ENCODE peak calls at places on chromosomes 6 and 20, in ten cellular contexts. M is sigmoid colon, H is upper lobe of right lung, X is GM23248, L is endodermal cell, Q is heart left ventricle, W is fibroblast of lung, T is PC-9, Y is hepatocyte, A is spleen. F is an unnamed sample.

GRCh38 chr6:16244869-16245451 is 6.6 kb downstream of the GMPR start:
- DNase-seq in W (peak), L (no peak), X (no peak), Q (no peak), Y (no peak), T (no peak), H (no peak), M (no peak), A (no peak), F (peak)

GRCh38 chr6:35473075-35473848 is 5.1 kb downstream of the RPL10A start:
- DNase-seq in L (peak), W (no peak), M (no peak), T (no peak), H (no peak), Y (no peak), A (no peak), X (no peak), Q (no peak), F (no peak)

GRCh38 chr6:92559002-92559401 is 860.4 kb downstream of the EPHA7 start:
- DNase-seq in M (no peak), A (no peak), T (no peak), H (no peak), W (no peak), Q (no peak), Y (no peak), X (no peak), L (no peak), F (no peak)

GRCh38 chr20:22583773-22584629 is at the start of gene FOXA2:
- DNase-seq in Q (no peak), H (peak), M (no peak), T (no peak), W (no peak), X (no peak), L (peak), Y (peak), A (no peak), F (no peak)

GRCh38 chr6:55997223-55997874 is 122.0 kb upstream of the BMP5 start:
- DNase-seq in L (no peak), Y (no peak), X (no peak), H (no peak), M (no peak), W (no peak), A (no peak), T (no peak), Q (no peak), F (no peak)

GRCh38 chr6:16690244-16691142 is 70.8 kb downstream of the ATXN1 start:
- DNase-seq in Q (no peak), W (peak), X (peak), T (peak), Y (no peak), A (no peak), L (no peak), M (no peak), H (no peak), F (no peak)

GRCh38 chr6:168279403-168279935 is 40.1 kb downstream of the DACT2 start:
- DNase-seq in Q (no peak), L (no peak), H (no peak), X (no peak), W (no peak), T (no peak), Y (no peak), M (no peak), A (peak), F (no peak)

GRCh38 chr20:41145821-41146620 is 8.7 kb downstream of the PLCG1 start:
- DNase-seq in A (peak), H (peak), T (no peak), Y (no peak), M (peak), L (no peak), X (peak), W (no peak), Q (peak), F (peak)

GRCh38 chr20:32622585-32623468 is 37.7 kb upstream of the NOL4L start:
- DNase-seq in M (no peak), Q (no peak), A (no peak), L (no peak), T (no peak), W (no peak), Y (no peak), X (no peak), H (no peak), F (no peak)

GRCh38 chr6:126077810-126078791 is 91.8 kb downstream of the TRMT11 start:
- DNase-seq in W (no peak), H (no peak), T (no peak), M (peak), A (no peak), Y (no peak), Q (no peak), L (no peak), X (peak), F (no peak)

GRCh38 chr20:50336631-50337030 is 146.0 kb downstream of the CEBPB start:
- DNase-seq in X (peak), A (no peak), M (no peak), L (no peak), Y (no peak), W (peak), H (no peak), T (no peak), Q (no peak), F (no peak)

GRCh38 chr20:50333131-50333530 is 142.5 kb downstream of the CEBPB start:
- DNase-seq in M (peak), A (peak), T (no peak), Y (no peak), H (no peak), W (no peak), X (no peak), L (no peak), Q (no peak), F (no peak)

GRCh38 chr20:50335866-50336265 is 145.2 kb downstream of the CEBPB start:
- DNase-seq in M (no peak), Y (no peak), H (no peak), L (no peak), W (no peak), T (no peak), X (peak), Q (no peak), A (no peak), F (no peak)

GRCh38 chr20:50333856-50334255 is 143.2 kb downstream of the CEBPB start:
- DNase-seq in X (peak), W (peak), Q (no peak), L (no peak), Y (no peak), A (peak), H (no peak), M (peak), T (peak), F (no peak)

DNA sequence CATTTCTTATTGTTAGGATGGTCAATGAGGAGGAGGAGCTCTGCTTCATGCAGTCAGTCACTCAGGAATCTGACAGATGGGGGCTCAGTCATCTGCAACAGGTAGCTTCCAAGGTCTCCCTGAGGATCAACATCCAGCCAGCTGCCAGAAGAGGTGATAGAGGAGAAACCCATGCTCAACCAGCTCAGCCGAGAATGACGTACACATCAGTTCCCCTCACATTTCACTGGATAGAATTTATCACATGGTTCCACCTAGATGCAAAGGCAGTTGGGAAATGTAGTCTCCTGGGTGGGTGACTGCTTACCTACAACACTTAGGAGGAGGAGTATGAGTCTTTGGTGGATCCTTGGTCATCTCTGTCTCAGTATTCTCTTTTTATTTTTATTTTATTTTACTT is 144.5 kb downstream of the CEBPB start:
- DNase-seq in Q (no peak), Y (peak), L (peak), W (peak), X (peak), H (no peak), A (peak), M (peak), T (peak), F (no peak)
- H3K27ac ChIP-seq in Q (no peak), Y (no peak), L (no peak), W (peak), X (peak), H (no peak), A (no peak), M (no peak), T (peak), F (no peak)

GRCh38 chr20:60950547-60950946 is 301.5 kb upstream of the CDH4 start:
- DNase-seq in H (no peak), Q (no peak), W (no peak), Y (no peak), X (no peak), T (no peak), L (no peak), M (no peak), A (no peak), F (peak)
- H3K27ac ChIP-seq in H (no peak), Q (no peak), W (no peak), Y (no peak), X (no peak), T (no peak), L (no peak), M (no peak), A (no peak), F (no peak)

GRCh38 chr6:42441661-42442081 is 10.1 kb downstream of the TRERF1 start:
- DNase-seq in T (no peak), M (no peak), Q (no peak), W (peak), Y (peak), L (peak), X (no peak), A (no peak), H (no peak), F (no peak)
- H3K27ac ChIP-seq in T (no peak), M (peak), Q (peak), W (peak), Y (peak), L (peak), X (no peak), A (peak), H (peak), F (no peak)

GRCh38 chr6:153328194-153328593 is 197.1 kb upstream of the RGS17 start:
- DNase-seq in X (no peak), A (no peak), L (no peak), M (no peak), H (no peak), W (no peak), T (no peak), Y (no peak), Q (no peak), F (no peak)

GRCh38 chr6:153334121-153334520 is 203.0 kb upstream of the RGS17 start:
- DNase-seq in Y (no peak), L (no peak), W (no peak), Q (no peak), M (no peak), X (no peak), A (no peak), H (no peak), T (no peak), F (no peak)
- H3K27ac ChIP-seq in Y (no peak), L (no peak), W (no peak), Q (no peak), M (no peak), X (no peak), A (no peak), H (no peak), T (no peak), F (no peak)

DNA sequence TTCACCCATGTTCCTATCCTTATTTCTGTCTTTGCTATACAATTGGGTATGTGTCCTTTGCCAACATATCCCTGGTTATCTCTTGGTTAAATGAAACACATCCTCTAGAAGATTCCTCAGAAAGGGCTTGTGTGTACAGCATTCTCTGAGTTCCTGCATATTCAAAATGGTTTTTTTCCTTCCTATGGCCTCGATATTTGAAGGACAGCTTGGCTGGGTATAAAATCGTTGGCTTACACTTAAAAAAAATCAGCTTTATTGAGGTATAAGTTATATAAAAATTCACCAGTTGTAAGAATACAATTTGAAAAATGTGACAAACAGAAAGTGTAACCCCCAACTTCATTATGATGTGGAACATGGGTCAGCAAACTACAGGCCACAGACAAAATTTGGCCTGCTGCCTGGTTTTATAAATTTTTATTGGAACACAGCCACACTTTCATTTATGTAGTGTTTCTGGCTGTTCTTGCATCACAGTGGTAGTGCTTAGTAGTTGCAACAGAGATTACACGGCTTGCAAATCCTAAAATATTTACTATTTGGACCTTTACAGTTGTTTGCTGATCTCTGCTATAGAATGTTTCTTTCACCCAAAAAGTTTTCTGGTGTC is 16.7 kb downstream of the PCMT1 start:
- DNase-seq in Q (no peak), A (no peak), W (peak), H (no peak), T (peak), Y (no peak), X (peak), L (no peak), M (no peak), F (no peak)
- H3K27ac ChIP-seq in Q (no peak), A (no peak), W (no peak), H (no peak), T (peak), Y (no peak), X (no peak), L (no peak), M (no peak), F (no peak)

F was measured in caudate nucleus.